ENCODE peak calls at places on chromosomes 1 and 21, in ten cellular contexts. One of them, this sample, is unnamed. For H3K4me1, the result is how much of the 10 kb centered on the place peaks cover.

GRCh38 chr1:203954788-203955552 is 93.6 kb downstream of the SNRPE start:
- DNase-seq in breast epithelium: no peak
- DNase-seq in right lobe of liver: no peak
- DNase-seq in cardiac muscle cell: no peak
- DNase-seq in astrocyte: no peak
- DNase-seq in neural progenitor cell: no peak
- DNase-seq in thoracic aorta: no peak
- DNase-seq in spleen: no peak
- DNase-seq in OCI-LY7: peak
- DNase-seq in SK-N-SH: no peak
- DNase-seq in this sample: no peak

GRCh38 chr1:21319447-21320407 is 29.5 kb upstream of the ECE1 start:
- DNase-seq in breast epithelium: no peak
- DNase-seq in right lobe of liver: no peak
- DNase-seq in cardiac muscle cell: no peak
- DNase-seq in astrocyte: no peak
- DNase-seq in neural progenitor cell: no peak
- DNase-seq in thoracic aorta: no peak
- DNase-seq in spleen: no peak
- DNase-seq in OCI-LY7: no peak
- DNase-seq in SK-N-SH: peak
- DNase-seq in this sample: no peak

GRCh38 chr1:172051898-172052297 is 210.6 kb downstream of the DNM3 start:
- DNase-seq in breast epithelium: no peak
- DNase-seq in right lobe of liver: no peak
- DNase-seq in cardiac muscle cell: no peak
- DNase-seq in astrocyte: no peak
- DNase-seq in neural progenitor cell: no peak
- DNase-seq in thoracic aorta: no peak
- DNase-seq in spleen: no peak
- DNase-seq in OCI-LY7: no peak
- DNase-seq in SK-N-SH: no peak
- DNase-seq in this sample: no peak

GRCh38 chr1:22508329-22508728 is 55.0 kb upstream of the EPHA8 start:
- DNase-seq in breast epithelium: no peak
- DNase-seq in right lobe of liver: no peak
- DNase-seq in cardiac muscle cell: peak
- DNase-seq in astrocyte: no peak
- DNase-seq in neural progenitor cell: no peak
- DNase-seq in thoracic aorta: no peak
- DNase-seq in spleen: no peak
- DNase-seq in OCI-LY7: no peak
- DNase-seq in SK-N-SH: no peak
- DNase-seq in this sample: no peak

GRCh38 chr1:36108314-36108713 is 16.7 kb downstream of the COL8A2 start:
- DNase-seq in breast epithelium: no peak
- DNase-seq in right lobe of liver: no peak
- DNase-seq in cardiac muscle cell: no peak
- DNase-seq in astrocyte: peak
- DNase-seq in neural progenitor cell: no peak
- DNase-seq in thoracic aorta: no peak
- DNase-seq in spleen: no peak
- DNase-seq in OCI-LY7: no peak
- DNase-seq in SK-N-SH: no peak
- DNase-seq in this sample: no peak

GRCh38 chr1:116580446-116581322 is 9.9 kb upstream of the CD58 start:
- DNase-seq in breast epithelium: no peak
- DNase-seq in right lobe of liver: no peak
- DNase-seq in cardiac muscle cell: no peak
- DNase-seq in astrocyte: peak
- DNase-seq in neural progenitor cell: no peak
- DNase-seq in thoracic aorta: no peak
- DNase-seq in spleen: no peak
- DNase-seq in OCI-LY7: no peak
- DNase-seq in SK-N-SH: no peak
- DNase-seq in this sample: no peak

GRCh38 chr1:59699227-59699847 is 115.4 kb upstream of the HOOK1 start:
- DNase-seq in breast epithelium: no peak
- DNase-seq in right lobe of liver: no peak
- DNase-seq in cardiac muscle cell: peak
- DNase-seq in astrocyte: no peak
- DNase-seq in neural progenitor cell: peak
- DNase-seq in thoracic aorta: no peak
- DNase-seq in spleen: no peak
- DNase-seq in OCI-LY7: peak
- DNase-seq in SK-N-SH: peak
- DNase-seq in this sample: no peak

GRCh38 chr1:185719021-185719420 is 15.2 kb upstream of the HMCN1 start:
- DNase-seq in breast epithelium: peak
- DNase-seq in right lobe of liver: peak
- DNase-seq in cardiac muscle cell: peak
- DNase-seq in astrocyte: peak
- DNase-seq in neural progenitor cell: peak
- DNase-seq in thoracic aorta: no peak
- DNase-seq in spleen: no peak
- DNase-seq in OCI-LY7: no peak
- DNase-seq in SK-N-SH: no peak
- DNase-seq in this sample: no peak

DNA sequence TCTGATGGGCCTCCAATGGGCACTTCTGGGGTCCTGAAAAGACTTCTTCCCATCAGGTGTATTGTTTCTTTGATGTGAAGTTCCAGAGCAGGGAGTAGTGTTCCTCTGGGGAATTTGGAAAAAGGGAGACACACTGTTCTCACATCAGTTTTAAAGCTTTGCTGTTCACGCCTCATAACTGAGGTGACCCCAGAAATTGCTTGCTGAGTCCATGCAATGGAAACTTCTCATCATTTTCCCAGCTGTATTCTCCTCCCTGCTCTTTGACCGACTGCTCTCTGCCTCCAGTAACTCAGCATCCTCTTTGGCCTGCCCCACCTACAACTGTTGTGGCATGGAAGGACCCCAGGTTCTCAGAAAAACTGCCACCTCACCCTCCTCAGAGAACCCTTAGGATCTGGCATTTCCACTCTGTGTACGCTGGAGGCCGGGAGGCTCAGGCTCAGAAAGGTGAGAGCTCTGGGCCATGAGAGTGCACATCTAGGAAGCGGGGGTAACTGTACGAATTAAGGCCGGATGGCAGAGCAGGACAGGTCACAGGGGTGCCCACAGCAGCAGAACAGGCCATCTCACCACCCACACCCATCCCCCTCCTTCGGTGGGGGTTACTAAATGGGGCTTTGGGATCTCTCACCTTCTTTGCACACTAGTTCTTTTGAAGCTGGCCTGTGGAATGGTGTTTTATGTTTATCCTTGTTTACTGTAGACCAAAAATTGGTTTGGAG is 51.2 kb downstream of the STX6 start:
- DNase-seq in breast epithelium: no peak
- DNase-seq in right lobe of liver: no peak
- DNase-seq in cardiac muscle cell: no peak
- DNase-seq in astrocyte: no peak
- DNase-seq in neural progenitor cell: no peak
- DNase-seq in thoracic aorta: no peak
- DNase-seq in spleen: no peak
- DNase-seq in OCI-LY7: no peak
- DNase-seq in SK-N-SH: no peak
- DNase-seq in this sample: no peak
- H3K4me1 ChIP-seq in breast epithelium: under half
- H3K4me1 ChIP-seq in right lobe of liver: under half
- H3K4me1 ChIP-seq in cardiac muscle cell: under half
- H3K4me1 ChIP-seq in astrocyte: under half
- H3K4me1 ChIP-seq in neural progenitor cell: under half
- H3K4me1 ChIP-seq in thoracic aorta: under half
- H3K4me1 ChIP-seq in spleen: under half
- H3K4me1 ChIP-seq in OCI-LY7: under half
- H3K4me1 ChIP-seq in SK-N-SH: under half
- H3K4me1 ChIP-seq in this sample: under half

GRCh38 chr1:51487628-51488027 is 31.4 kb downstream of the EPS15 start:
- DNase-seq in breast epithelium: no peak
- DNase-seq in right lobe of liver: no peak
- DNase-seq in cardiac muscle cell: peak
- DNase-seq in astrocyte: no peak
- DNase-seq in neural progenitor cell: no peak
- DNase-seq in thoracic aorta: no peak
- DNase-seq in spleen: no peak
- DNase-seq in OCI-LY7: no peak
- DNase-seq in SK-N-SH: no peak
- DNase-seq in this sample: no peak

GRCh38 chr1:51491166-51491981 is 27.7 kb downstream of the EPS15 start:
- DNase-seq in breast epithelium: no peak
- DNase-seq in right lobe of liver: no peak
- DNase-seq in cardiac muscle cell: no peak
- DNase-seq in astrocyte: no peak
- DNase-seq in neural progenitor cell: no peak
- DNase-seq in thoracic aorta: no peak
- DNase-seq in spleen: no peak
- DNase-seq in OCI-LY7: peak
- DNase-seq in SK-N-SH: no peak
- DNase-seq in this sample: peak

GRCh38 chr1:51489472-51489871 is 29.6 kb downstream of the EPS15 start:
- DNase-seq in breast epithelium: no peak
- DNase-seq in right lobe of liver: no peak
- DNase-seq in cardiac muscle cell: no peak
- DNase-seq in astrocyte: no peak
- DNase-seq in neural progenitor cell: no peak
- DNase-seq in thoracic aorta: no peak
- DNase-seq in spleen: no peak
- DNase-seq in OCI-LY7: no peak
- DNase-seq in SK-N-SH: no peak
- DNase-seq in this sample: no peak

GRCh38 chr1:51484591-51484990 is 34.5 kb downstream of the EPS15 start:
- DNase-seq in breast epithelium: no peak
- DNase-seq in right lobe of liver: no peak
- DNase-seq in cardiac muscle cell: no peak
- DNase-seq in astrocyte: peak
- DNase-seq in neural progenitor cell: no peak
- DNase-seq in thoracic aorta: no peak
- DNase-seq in spleen: no peak
- DNase-seq in OCI-LY7: no peak
- DNase-seq in SK-N-SH: no peak
- DNase-seq in this sample: no peak

DNA sequence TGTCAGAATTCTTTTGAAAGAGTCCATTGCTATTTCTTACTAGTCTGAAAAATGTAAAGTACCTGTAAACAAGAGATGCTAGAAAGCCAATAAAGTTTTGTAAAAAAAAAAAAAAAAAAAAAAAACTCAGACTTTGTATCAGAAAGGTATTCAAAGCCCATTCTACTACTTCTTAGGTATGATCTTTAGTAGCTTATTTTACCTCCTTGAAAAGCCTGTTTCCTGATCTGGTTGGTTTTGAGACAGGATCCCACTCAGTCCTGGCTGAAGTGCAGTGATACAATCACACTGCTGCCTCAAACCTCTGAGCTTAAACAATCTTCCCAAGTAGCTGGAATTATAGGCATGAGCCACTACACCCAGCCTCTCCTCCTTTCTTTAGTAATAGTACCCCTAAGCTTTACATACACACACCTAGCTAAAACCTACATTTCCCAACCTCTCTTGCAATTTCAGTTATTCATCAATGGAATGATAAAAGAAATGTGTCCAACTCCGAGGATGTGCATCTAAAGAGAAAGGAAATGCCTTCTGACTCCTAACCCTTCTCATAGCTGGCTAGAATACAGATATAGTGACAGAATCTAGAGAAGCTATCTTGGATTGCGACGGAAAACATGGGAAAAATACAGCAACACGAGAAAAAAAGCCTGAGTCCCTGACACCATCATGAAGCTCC is 30.6 kb downstream of the EPS15 start:
- DNase-seq in breast epithelium: no peak
- DNase-seq in right lobe of liver: no peak
- DNase-seq in cardiac muscle cell: no peak
- DNase-seq in astrocyte: no peak
- DNase-seq in neural progenitor cell: no peak
- DNase-seq in thoracic aorta: no peak
- DNase-seq in spleen: no peak
- DNase-seq in OCI-LY7: peak
- DNase-seq in SK-N-SH: peak
- DNase-seq in this sample: no peak
- H3K4me1 ChIP-seq in breast epithelium: under half
- H3K4me1 ChIP-seq in right lobe of liver: under half
- H3K4me1 ChIP-seq in cardiac muscle cell: under half
- H3K4me1 ChIP-seq in astrocyte: under half
- H3K4me1 ChIP-seq in neural progenitor cell: under half
- H3K4me1 ChIP-seq in thoracic aorta: under half
- H3K4me1 ChIP-seq in spleen: half or more
- H3K4me1 ChIP-seq in OCI-LY7: under half
- H3K4me1 ChIP-seq in SK-N-SH: under half
- H3K4me1 ChIP-seq in this sample: under half

DNA sequence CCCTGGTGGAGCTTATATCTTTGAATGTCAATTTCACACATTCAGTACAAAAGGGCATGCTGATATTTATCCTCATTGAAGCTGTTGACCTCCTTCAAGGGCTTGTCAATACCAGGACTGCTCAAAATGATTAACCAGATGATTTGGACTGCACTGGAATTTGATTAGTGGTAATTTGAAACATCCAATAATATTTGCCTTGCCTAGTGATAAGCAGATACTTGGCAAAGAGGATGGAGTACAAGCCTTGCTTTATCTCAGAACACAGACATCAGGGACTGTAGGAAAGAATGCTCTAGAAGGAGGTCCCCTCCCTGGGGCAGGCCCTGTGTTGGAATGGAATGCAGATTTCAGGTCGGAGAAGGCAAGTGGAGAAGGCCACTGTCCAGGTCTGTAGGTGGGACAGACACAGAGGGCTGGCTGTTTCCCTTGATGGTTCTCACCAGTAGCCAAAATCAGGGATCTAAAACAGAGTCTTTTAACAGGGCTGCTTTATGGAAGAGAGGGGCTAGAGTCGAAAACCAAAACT is 64.8 kb upstream of the ZNF648 start:
- DNase-seq in breast epithelium: no peak
- DNase-seq in right lobe of liver: no peak
- DNase-seq in cardiac muscle cell: no peak
- DNase-seq in astrocyte: no peak
- DNase-seq in neural progenitor cell: no peak
- DNase-seq in thoracic aorta: no peak
- DNase-seq in spleen: no peak
- DNase-seq in OCI-LY7: no peak
- DNase-seq in SK-N-SH: no peak
- DNase-seq in this sample: no peak
- H3K4me1 ChIP-seq in breast epithelium: under half
- H3K4me1 ChIP-seq in right lobe of liver: under half
- H3K4me1 ChIP-seq in cardiac muscle cell: under half
- H3K4me1 ChIP-seq in astrocyte: under half
- H3K4me1 ChIP-seq in neural progenitor cell: under half
- H3K4me1 ChIP-seq in thoracic aorta: under half
- H3K4me1 ChIP-seq in spleen: under half
- H3K4me1 ChIP-seq in OCI-LY7: under half
- H3K4me1 ChIP-seq in SK-N-SH: under half
- H3K4me1 ChIP-seq in this sample: under half

GRCh38 chr21:23951251-23951650 is 1656.0 kb downstream of the MRPL39 start:
- DNase-seq in breast epithelium: no peak
- DNase-seq in right lobe of liver: no peak
- DNase-seq in cardiac muscle cell: no peak
- DNase-seq in astrocyte: peak
- DNase-seq in neural progenitor cell: no peak
- DNase-seq in thoracic aorta: no peak
- DNase-seq in spleen: no peak
- DNase-seq in OCI-LY7: no peak
- DNase-seq in SK-N-SH: no peak
- DNase-seq in this sample: no peak

GRCh38 chr21:23952269-23952668 is 1655.0 kb downstream of the MRPL39 start:
- DNase-seq in breast epithelium: no peak
- DNase-seq in right lobe of liver: no peak
- DNase-seq in cardiac muscle cell: no peak
- DNase-seq in astrocyte: no peak
- DNase-seq in neural progenitor cell: no peak
- DNase-seq in thoracic aorta: no peak
- DNase-seq in spleen: no peak
- DNase-seq in OCI-LY7: no peak
- DNase-seq in SK-N-SH: no peak
- DNase-seq in this sample: no peak

GRCh38 chr21:23955130-23955873 is 1652.0 kb downstream of the MRPL39 start:
- DNase-seq in breast epithelium: no peak
- DNase-seq in right lobe of liver: no peak
- DNase-seq in cardiac muscle cell: no peak
- DNase-seq in astrocyte: no peak
- DNase-seq in neural progenitor cell: no peak
- DNase-seq in thoracic aorta: no peak
- DNase-seq in spleen: no peak
- DNase-seq in OCI-LY7: no peak
- DNase-seq in SK-N-SH: no peak
- DNase-seq in this sample: no peak

GRCh38 chr21:23950344-23950743 is 1656.9 kb downstream of the MRPL39 start:
- DNase-seq in breast epithelium: no peak
- DNase-seq in right lobe of liver: no peak
- DNase-seq in cardiac muscle cell: no peak
- DNase-seq in astrocyte: no peak
- DNase-seq in neural progenitor cell: no peak
- DNase-seq in thoracic aorta: no peak
- DNase-seq in spleen: no peak
- DNase-seq in OCI-LY7: no peak
- DNase-seq in SK-N-SH: no peak
- DNase-seq in this sample: no peak

GRCh38 chr21:23949493-23949892 is 1657.8 kb downstream of the MRPL39 start:
- DNase-seq in breast epithelium: no peak
- DNase-seq in right lobe of liver: no peak
- DNase-seq in cardiac muscle cell: no peak
- DNase-seq in astrocyte: no peak
- DNase-seq in neural progenitor cell: no peak
- DNase-seq in thoracic aorta: no peak
- DNase-seq in spleen: no peak
- DNase-seq in OCI-LY7: no peak
- DNase-seq in SK-N-SH: no peak
- DNase-seq in this sample: no peak
- H3K4me1 ChIP-seq in breast epithelium: under half
- H3K4me1 ChIP-seq in right lobe of liver: under half
- H3K4me1 ChIP-seq in cardiac muscle cell: under half
- H3K4me1 ChIP-seq in astrocyte: under half
- H3K4me1 ChIP-seq in neural progenitor cell: under half
- H3K4me1 ChIP-seq in thoracic aorta: under half
- H3K4me1 ChIP-seq in spleen: under half
- H3K4me1 ChIP-seq in OCI-LY7: under half
- H3K4me1 ChIP-seq in SK-N-SH: under half
- H3K4me1 ChIP-seq in this sample: under half